ENCODE peak calls at places on chromosomes 13 and 19, in six cellular contexts. L is HCT116, Y is K562, Q is H1, S is HepG2, T is GM12878. M is an unnamed sample.

GRCh38 chr13:107348931-107349330 is 781.0 kb upstream of the ARGLU1 start:
- DNase-seq in L (no peak), Y (no peak), Q (no peak), S (no peak), T (no peak), M (no peak)

GRCh38 chr19:19865750-19866598 is at the start of gene ZNF253:
- DNase-seq in L (no peak), Y (peak), Q (peak), S (peak), T (peak), M (peak)

GRCh38 chr19:40927567-40927966 is 45.5 kb upstream of the CYP2A7 start:
- DNase-seq in L (no peak), Y (no peak), Q (no peak), S (no peak), T (no peak), M (no peak)

GRCh38 chr19:11247391-11247790 is 8.0 kb downstream of the ANGPTL8 start:
- DNase-seq in L (no peak), Y (no peak), Q (no peak), S (no peak), T (no peak), M (no peak)

GRCh38 chr19:13181747-13182388 is 31.7 kb downstream of the IER2 start:
- DNase-seq in L (no peak), Y (no peak), Q (no peak), S (no peak), T (no peak), M (no peak)

GRCh38 chr13:34164585-34164984 is 346.6 kb downstream of the RFC3 start:
- DNase-seq in L (no peak), Y (no peak), Q (no peak), S (no peak), T (no peak), M (no peak)

GRCh38 chr19:33551676-33552075 is 30.1 kb upstream of the PEPD start:
- DNase-seq in L (no peak), Y (no peak), Q (no peak), S (no peak), T (no peak), M (no peak)

GRCh38 chr13:112759053-112759452 is 69.2 kb downstream of the ATP11A start:
- DNase-seq in L (no peak), Y (no peak), Q (no peak), S (no peak), T (no peak), M (no peak)

GRCh38 chr19:15188851-15189250 is 11.9 kb downstream of the NOTCH3 start:
- DNase-seq in L (no peak), Y (no peak), Q (no peak), S (no peak), T (no peak), M (peak)

GRCh38 chr13:94327318-94327717 is 152.2 kb downstream of the DCT start:
- DNase-seq in L (no peak), Y (no peak), Q (no peak), S (no peak), T (peak), M (no peak)

GRCh38 chr13:92265408-92265807 is 867.0 kb downstream of the GPC5 start:
- DNase-seq in L (no peak), Y (no peak), Q (no peak), S (no peak), T (no peak), M (no peak)

GRCh38 chr19:58474291-58474996 is 1.7 kb upstream of the ZNF446 start:
- DNase-seq in L (no peak), Y (no peak), Q (no peak), S (no peak), T (no peak), M (no peak)

GRCh38 chr13:26011996-26012688 is 39.7 kb downstream of the SHISA2 start:
- DNase-seq in L (no peak), Y (no peak), Q (peak), S (no peak), T (no peak), M (no peak)

GRCh38 chr13:42109957-42110356 is 61.5 kb downstream of the DGKH start:
- DNase-seq in L (no peak), Y (no peak), Q (no peak), S (no peak), T (no peak), M (no peak)

GRCh38 chr19:10328558-10329429 is 4.5 kb downstream of the RAVER1 start:
- DNase-seq in L (no peak), Y (no peak), Q (no peak), S (no peak), T (no peak), M (no peak)

GRCh38 chr19:35265126-35265995 is 3.4 kb upstream of the USF2 start:
- DNase-seq in L (no peak), Y (no peak), Q (no peak), S (no peak), T (no peak), M (peak)

GRCh38 chr19:6132482-6132881 is 3.0 kb upstream of the ACSBG2 start:
- DNase-seq in L (no peak), Y (no peak), Q (no peak), S (no peak), T (no peak), M (no peak)

GRCh38 chr19:6135367-6135766 is at the start of gene ACSBG2:
- DNase-seq in L (no peak), Y (no peak), Q (no peak), S (no peak), T (no peak), M (no peak)

GRCh38 chr19:6138511-6138910 is 3.0 kb downstream of the ACSBG2 start:
- DNase-seq in L (no peak), Y (no peak), Q (no peak), S (no peak), T (no peak), M (no peak)

GRCh38 chr19:6138066-6138465 is 2.6 kb downstream of the ACSBG2 start:
- DNase-seq in L (no peak), Y (no peak), Q (no peak), S (no peak), T (no peak), M (no peak)

DNA sequence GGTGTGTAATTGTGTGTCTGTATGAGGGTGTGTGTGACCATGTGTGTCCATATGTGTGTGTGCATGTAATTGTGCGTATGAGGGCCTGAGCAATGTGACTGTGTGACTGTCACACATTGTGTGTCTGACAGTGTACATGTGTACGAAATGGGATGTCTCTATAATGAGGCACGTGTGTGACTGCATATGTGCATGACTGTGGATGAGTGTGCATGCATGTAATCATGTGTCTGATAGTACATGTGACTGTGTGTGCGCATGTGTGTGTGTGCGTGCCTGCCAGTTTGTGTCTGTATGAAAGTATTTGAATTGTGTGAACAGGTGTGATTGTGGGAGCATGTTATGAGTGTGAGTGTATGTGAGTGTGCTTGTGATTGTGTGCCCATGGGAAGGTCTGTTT is 2.2 kb upstream of the ACSBG2 start:
- DNase-seq in L (no peak), Y (no peak), Q (no peak), S (no peak), T (no peak), M (no peak)
- TF ChIP-seq ATF3 in L (no peak), Y (no peak), Q (no peak), S (no peak), T (no peak), M (no peak)

DNA sequence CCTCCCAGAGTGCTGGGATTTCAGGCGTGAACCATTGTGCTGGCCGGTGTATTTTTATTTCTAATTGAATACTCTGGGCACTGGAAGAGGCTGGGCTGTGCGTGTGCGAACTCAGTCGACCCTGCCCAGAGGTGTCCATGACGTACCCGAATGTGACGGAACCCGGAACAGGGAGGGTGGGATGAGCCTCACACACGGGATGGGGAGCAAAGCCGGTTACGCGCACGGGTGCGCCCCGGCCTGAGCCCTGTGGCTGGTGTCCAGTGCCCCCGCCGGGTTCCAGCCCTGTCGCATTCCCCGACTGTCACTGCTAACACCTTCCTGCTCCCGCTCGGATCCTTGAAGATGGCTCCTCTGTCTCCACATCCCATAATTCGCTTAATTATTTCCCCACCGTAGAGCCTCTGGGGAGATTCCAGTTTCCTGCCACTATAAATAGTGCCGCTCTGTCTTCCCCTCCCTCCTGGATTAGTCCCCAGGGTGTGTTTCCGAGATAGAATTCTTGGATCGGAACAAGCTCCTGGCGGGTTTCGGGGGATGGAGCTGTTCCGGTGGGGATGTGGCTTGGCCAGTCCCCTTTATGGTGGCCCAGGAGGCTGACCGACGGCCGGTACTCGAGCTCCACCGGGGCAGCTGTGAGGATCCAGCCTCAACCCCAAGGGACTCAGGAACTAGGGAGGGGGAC is 22.0 kb downstream of the SBNO2 start:
- DNase-seq in L (no peak), Y (no peak), Q (no peak), S (no peak), T (no peak), M (no peak)
- TF ChIP-seq ATF3 in L (no peak), Y (no peak), Q (no peak), S (no peak), T (no peak), M (no peak)

DNA sequence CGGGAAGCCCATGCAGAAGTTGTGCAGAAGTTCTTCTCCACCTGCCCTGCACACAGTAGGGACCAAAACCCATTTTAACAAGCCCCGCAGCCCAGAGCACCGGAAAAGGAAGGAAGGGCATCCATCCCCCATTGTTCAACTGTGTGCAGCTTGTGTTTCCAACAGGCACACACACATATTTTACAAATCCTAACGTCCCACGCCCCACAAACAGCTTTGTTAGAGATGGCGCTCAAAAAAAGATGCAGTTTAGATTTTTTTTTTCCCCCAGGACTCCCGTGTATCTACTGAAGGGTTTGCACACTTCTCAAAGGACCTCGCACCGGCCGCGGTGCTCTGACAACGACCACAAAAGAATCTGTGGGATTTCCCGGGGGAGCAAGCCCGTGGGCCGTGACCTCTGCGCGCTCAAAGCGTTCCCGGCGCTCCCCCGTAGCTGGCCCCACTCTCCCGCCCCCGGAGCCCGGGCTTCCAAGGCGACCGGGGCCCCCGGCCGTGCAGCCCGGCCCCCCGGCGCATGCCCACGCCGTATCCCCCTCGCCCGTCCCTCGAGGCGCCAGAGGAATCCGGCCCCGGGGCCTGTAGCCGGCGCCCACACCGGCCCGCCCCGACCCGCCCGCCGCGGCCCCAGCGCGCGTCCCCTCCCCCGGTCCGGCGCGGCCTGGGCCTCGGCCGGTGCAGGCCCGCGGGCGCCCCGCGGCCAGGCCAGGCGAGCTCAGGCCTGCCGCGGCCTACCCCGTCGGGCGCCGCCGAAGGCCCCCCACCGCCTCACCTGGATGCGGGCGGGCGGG is 523 bp downstream of the ELAVL1 start:
- DNase-seq in L (no peak), Y (no peak), Q (no peak), S (no peak), T (no peak), M (no peak)
- TF ChIP-seq ATF3 in L (no peak), Y (no peak), Q (no peak), S (no peak), T (no peak), M (no peak)

DNA sequence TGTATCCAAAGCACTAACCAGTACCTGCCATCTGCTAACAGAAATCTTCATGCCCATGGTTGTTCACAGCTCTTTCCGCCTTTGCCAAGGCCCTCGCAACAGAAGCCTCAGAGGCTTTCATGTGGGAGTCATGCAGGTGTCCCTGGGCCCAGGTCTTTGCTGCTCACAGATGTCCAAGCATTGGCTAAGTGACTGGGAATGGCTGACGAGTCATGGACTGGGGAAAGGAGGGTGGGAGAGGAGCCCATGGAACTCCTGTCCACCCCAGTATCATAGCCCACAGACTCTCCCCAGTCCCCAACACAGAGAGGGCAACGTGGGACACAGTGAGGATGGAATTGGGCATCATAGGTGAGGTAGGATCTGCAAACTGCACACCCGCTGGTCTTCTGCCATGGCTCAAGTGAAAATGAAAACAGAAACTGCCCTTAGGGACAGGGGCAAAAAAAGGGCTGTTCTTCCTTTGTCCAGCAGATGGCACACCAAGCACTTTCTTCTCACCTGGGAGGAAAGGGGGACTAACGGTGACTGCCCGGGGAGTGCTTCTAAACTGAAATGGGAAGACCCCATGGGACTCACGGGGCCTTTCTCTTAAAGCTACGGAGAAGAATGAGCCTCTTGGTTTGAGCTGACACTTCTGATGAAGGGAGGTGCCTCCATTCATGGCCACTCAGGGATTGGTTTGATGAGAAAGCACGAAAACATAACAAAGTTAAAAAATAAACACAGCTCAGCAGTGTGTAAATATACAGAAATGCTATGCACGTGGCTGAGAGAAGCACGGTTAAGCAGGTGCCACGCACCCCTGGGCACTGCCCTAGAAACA is 11.1 kb upstream of the DHRS12 start:
- DNase-seq in L (peak), Y (peak), Q (peak), S (peak), T (no peak), M (peak)
- TF ChIP-seq ATF3 in L (no peak), Y (no peak), Q (no peak), S (no peak), T (no peak), M (no peak)

GRCh38 chr13:57582032-57582431 is 49.5 kb upstream of the PCDH17 start:
- DNase-seq in L (no peak), Y (no peak), Q (peak), S (peak), T (no peak), M (peak)
- TF ChIP-seq ATF3 in L (no peak), Y (no peak), Q (no peak), S (no peak), T (no peak), M (no peak)

GRCh38 chr19:17307876-17308377 is 1.4 kb upstream of the DDA1 start:
- DNase-seq in L (no peak), Y (no peak), Q (no peak), S (no peak), T (no peak), M (no peak)
- TF ChIP-seq ATF3 in L (no peak), Y (no peak), Q (no peak), S (no peak), T (no peak), M (no peak)

GRCh38 chr19:326851-327250 is 17.7 kb downstream of the MIER2 start:
- DNase-seq in L (no peak), Y (no peak), Q (no peak), S (no peak), T (no peak), M (no peak)

GRCh38 chr19:324716-325115 is 19.9 kb downstream of the MIER2 start:
- DNase-seq in L (no peak), Y (no peak), Q (no peak), S (no peak), T (no peak), M (no peak)

GRCh38 chr19:325173-325936 is 19.2 kb downstream of the MIER2 start:
- DNase-seq in L (no peak), Y (no peak), Q (no peak), S (no peak), T (no peak), M (no peak)

GRCh38 chr19:327291-328024 is 17.1 kb downstream of the MIER2 start:
- DNase-seq in L (no peak), Y (no peak), Q (no peak), S (no peak), T (no peak), M (no peak)

DNA sequence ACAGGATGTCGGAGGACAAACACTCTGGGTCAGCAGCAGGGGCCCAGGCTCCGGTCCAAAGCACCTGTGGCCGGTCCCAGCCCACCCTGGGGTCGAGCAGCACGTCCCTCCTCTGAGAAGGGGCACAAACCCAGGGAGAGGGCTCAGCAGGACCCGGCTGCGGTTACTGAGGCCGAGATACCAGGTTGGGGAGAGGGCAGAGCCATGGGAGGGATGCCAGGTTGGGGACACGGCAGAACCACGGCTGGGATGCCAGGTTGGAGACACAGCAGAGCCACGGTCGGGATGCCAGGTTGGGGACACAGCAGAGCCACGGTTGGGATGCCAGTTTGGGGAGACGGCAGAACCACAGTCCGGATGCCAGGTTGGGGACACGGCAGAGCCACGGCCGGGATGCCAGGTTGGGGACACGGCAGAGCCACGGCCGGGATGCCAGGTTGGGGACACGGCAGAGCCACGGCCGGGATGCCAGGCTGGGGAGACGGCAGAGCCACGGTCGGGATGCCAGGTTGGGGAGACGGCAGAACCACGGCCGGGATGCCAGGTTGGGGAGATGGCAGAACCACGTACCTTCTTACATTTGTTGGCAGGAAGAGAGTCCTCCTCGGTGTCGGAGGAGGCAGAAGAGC is 18.5 kb downstream of the MIER2 start:
- DNase-seq in L (no peak), Y (no peak), Q (no peak), S (no peak), T (no peak), M (no peak)
- TF ChIP-seq ATF3 in L (no peak), Y (no peak), Q (no peak), S (no peak), T (no peak), M (no peak)